ENCODE peak calls at places on chromosomes 5 and 9, in eight cellular contexts. One of them, this sample, is unnamed.
A peak's percentile ranks its signal among the peaks of the same experiment; 100 is the strongest.

GRCh38 chr5:34762321-34762871 is 76.6 kb upstream of the TTC23L start:
- DNase-seq in neuronal stem cell: no peak
- DNase-seq in PC-9: no peak
- DNase-seq in H1: no peak
- DNase-seq in mesenchymal stem cell: peak; percentile 87
- DNase-seq in IMR-90: peak; percentile 97
- DNase-seq in neural progenitor cell: no peak
- DNase-seq in keratinocyte: no peak
- DNase-seq in this sample: peak; percentile 92

GRCh38 chr9:5025416-5025815 is 40.3 kb downstream of the JAK2 start:
- DNase-seq in mesenchymal stem cell: no peak
- DNase-seq in IMR-90: peak; percentile 2
- DNase-seq in neural progenitor cell: no peak
- DNase-seq in PC-9: no peak
- DNase-seq in H1: no peak
- DNase-seq in keratinocyte: no peak
- DNase-seq in neuronal stem cell: no peak
- DNase-seq in this sample: no peak

GRCh38 chr5:9544502-9545300 is 1.2 kb downstream of the SEMA5A start:
- DNase-seq in neuronal stem cell: peak; percentile 84
- DNase-seq in neural progenitor cell: peak; percentile 93
- DNase-seq in keratinocyte: no peak
- DNase-seq in mesenchymal stem cell: peak; percentile 86
- DNase-seq in IMR-90: peak; percentile 80
- DNase-seq in H1: no peak
- DNase-seq in PC-9: peak; percentile 75
- DNase-seq in this sample: peak; percentile 56

GRCh38 chr9:126327016-126327749 is 554 bp downstream of the MVB12B start:
- DNase-seq in keratinocyte: no peak
- DNase-seq in PC-9: no peak
- DNase-seq in IMR-90: no peak
- DNase-seq in neural progenitor cell: peak; percentile 34
- DNase-seq in mesenchymal stem cell: no peak
- DNase-seq in neuronal stem cell: no peak
- DNase-seq in H1: no peak
- DNase-seq in this sample: no peak

GRCh38 chr5:15737882-15738677 is 238.1 kb downstream of the FBXL7 start:
- DNase-seq in neural progenitor cell: no peak
- DNase-seq in neuronal stem cell: no peak
- DNase-seq in IMR-90: peak; percentile 17
- DNase-seq in mesenchymal stem cell: no peak
- DNase-seq in H1: no peak
- DNase-seq in PC-9: no peak
- DNase-seq in keratinocyte: no peak
- DNase-seq in this sample: no peak

GRCh38 chr5:4879693-4880303 is 260.3 kb upstream of the ADAMTS16 start:
- DNase-seq in IMR-90: peak; percentile 47
- DNase-seq in PC-9: peak; percentile 62
- DNase-seq in neuronal stem cell: peak; percentile 77
- DNase-seq in mesenchymal stem cell: peak; percentile 28
- DNase-seq in neural progenitor cell: peak; percentile 77
- DNase-seq in keratinocyte: no peak
- DNase-seq in H1: peak; percentile 61
- DNase-seq in this sample: peak; percentile 48

GRCh38 chr5:133358271-133358670 is 254.1 kb downstream of the FSTL4 start:
- DNase-seq in H1: no peak
- DNase-seq in mesenchymal stem cell: no peak
- DNase-seq in IMR-90: no peak
- DNase-seq in neural progenitor cell: no peak
- DNase-seq in neuronal stem cell: no peak
- DNase-seq in keratinocyte: no peak
- DNase-seq in PC-9: no peak
- DNase-seq in this sample: no peak

GRCh38 chr5:172114875-172115422 is 73.1 kb downstream of the STK10 start:
- DNase-seq in keratinocyte: no peak
- DNase-seq in PC-9: no peak
- DNase-seq in neuronal stem cell: no peak
- DNase-seq in mesenchymal stem cell: no peak
- DNase-seq in neural progenitor cell: no peak
- DNase-seq in H1: no peak
- DNase-seq in IMR-90: no peak
- DNase-seq in this sample: no peak

GRCh38 chr5:147400076-147400809 is 109.6 kb downstream of the DPYSL3 start:
- DNase-seq in PC-9: no peak
- DNase-seq in keratinocyte: no peak
- DNase-seq in H1: no peak
- DNase-seq in neuronal stem cell: no peak
- DNase-seq in IMR-90: no peak
- DNase-seq in mesenchymal stem cell: peak; percentile 20
- DNase-seq in neural progenitor cell: no peak
- DNase-seq in this sample: no peak

GRCh38 chr9:130857864-130858730 is 23.0 kb downstream of the ABL1 start:
- DNase-seq in neuronal stem cell: no peak
- DNase-seq in IMR-90: peak; percentile 97
- DNase-seq in PC-9: no peak
- DNase-seq in neural progenitor cell: no peak
- DNase-seq in H1: no peak
- DNase-seq in keratinocyte: no peak
- DNase-seq in mesenchymal stem cell: peak; percentile 90
- DNase-seq in this sample: peak; percentile 98

GRCh38 chr5:59758566-59758965 is 135.0 kb downstream of the PDE4D start:
- DNase-seq in mesenchymal stem cell: no peak
- DNase-seq in H1: no peak
- DNase-seq in neuronal stem cell: no peak
- DNase-seq in neural progenitor cell: no peak
- DNase-seq in keratinocyte: no peak
- DNase-seq in PC-9: no peak
- DNase-seq in IMR-90: no peak
- DNase-seq in this sample: no peak

GRCh38 chr5:401216-402034 is 41.6 kb upstream of the EXOC3 start:
- DNase-seq in mesenchymal stem cell: no peak
- DNase-seq in IMR-90: no peak
- DNase-seq in H1: no peak
- DNase-seq in neuronal stem cell: no peak
- DNase-seq in neural progenitor cell: no peak
- DNase-seq in keratinocyte: no peak
- DNase-seq in PC-9: no peak
- DNase-seq in this sample: no peak

GRCh38 chr5:124628721-124629596 is 117.5 kb downstream of the ZNF608 start:
- DNase-seq in neuronal stem cell: no peak
- DNase-seq in IMR-90: peak; percentile 99
- DNase-seq in neural progenitor cell: no peak
- DNase-seq in keratinocyte: no peak
- DNase-seq in H1: peak; percentile 39
- DNase-seq in PC-9: peak; percentile 86
- DNase-seq in mesenchymal stem cell: peak; percentile 99
- DNase-seq in this sample: peak; percentile 98

DNA sequence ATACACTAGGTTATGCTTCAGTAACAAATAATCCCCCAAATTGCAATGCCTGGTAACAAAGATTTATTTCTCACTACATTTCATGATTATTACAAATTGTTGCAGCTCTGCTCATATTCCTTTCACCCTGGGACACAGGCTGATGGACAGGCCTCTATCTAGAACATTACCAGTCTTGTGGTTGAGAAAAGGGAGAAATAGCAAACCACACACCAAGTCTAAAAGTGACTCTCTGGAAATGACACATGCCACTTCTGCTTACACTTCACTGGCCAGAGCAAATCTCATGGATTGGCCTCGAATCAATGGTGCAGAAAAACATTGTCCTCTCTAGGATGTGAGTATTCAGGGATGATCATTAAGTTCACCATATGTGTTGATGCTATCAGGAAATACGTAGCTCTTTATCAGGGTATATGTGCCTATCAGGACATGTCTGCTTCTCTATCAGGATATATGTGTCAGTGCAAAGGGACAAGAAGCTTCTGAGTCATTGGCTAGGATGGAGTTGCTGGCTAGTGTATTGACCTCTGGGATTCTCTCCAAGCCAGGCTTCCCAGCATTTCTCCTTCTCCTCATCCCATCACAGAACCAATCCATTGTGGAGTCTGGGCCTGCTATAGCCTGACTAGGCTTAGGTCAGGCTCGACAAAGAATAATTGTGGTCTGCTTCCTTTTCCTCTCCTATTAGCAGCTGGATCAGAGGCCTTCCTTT is 91.1 kb upstream of the CEP78 start:
- DNase-seq in IMR-90: no peak
- DNase-seq in mesenchymal stem cell: no peak
- DNase-seq in neural progenitor cell: no peak
- DNase-seq in neuronal stem cell: no peak
- DNase-seq in H1: no peak
- DNase-seq in keratinocyte: no peak
- DNase-seq in PC-9: no peak
- DNase-seq in this sample: peak; percentile 48
- H3K4me2 ChIP-seq in IMR-90: no peak overlapping the region
- H3K4me2 ChIP-seq in mesenchymal stem cell: no peak overlapping the region
- H3K4me2 ChIP-seq in neural progenitor cell: no peak overlapping the region
- H3K4me2 ChIP-seq in neuronal stem cell: no peak overlapping the region
- H3K4me2 ChIP-seq in H1: no peak overlapping the region
- H3K4me2 ChIP-seq in keratinocyte: no peak overlapping the region
- H3K4me2 ChIP-seq in PC-9: no peak overlapping the region
- H3K4me2 ChIP-seq in this sample: no peak overlapping the region

GRCh38 chr5:142610176-142611001 is 75.5 kb downstream of the FGF1 start:
- DNase-seq in keratinocyte: no peak
- DNase-seq in neuronal stem cell: no peak
- DNase-seq in neural progenitor cell: no peak
- DNase-seq in IMR-90: no peak
- DNase-seq in PC-9: no peak
- DNase-seq in H1: no peak
- DNase-seq in mesenchymal stem cell: no peak
- DNase-seq in this sample: no peak

GRCh38 chr5:142612388-142612787 is 73.5 kb downstream of the FGF1 start:
- DNase-seq in neuronal stem cell: no peak
- DNase-seq in keratinocyte: no peak
- DNase-seq in PC-9: no peak
- DNase-seq in neural progenitor cell: no peak
- DNase-seq in H1: no peak
- DNase-seq in IMR-90: no peak
- DNase-seq in mesenchymal stem cell: no peak
- DNase-seq in this sample: no peak

GRCh38 chr5:142611154-142611553 is 74.7 kb downstream of the FGF1 start:
- DNase-seq in keratinocyte: no peak
- DNase-seq in neuronal stem cell: peak; percentile 42
- DNase-seq in PC-9: peak; percentile 49
- DNase-seq in H1: peak; percentile 49
- DNase-seq in IMR-90: peak; percentile 74
- DNase-seq in neural progenitor cell: peak; percentile 69
- DNase-seq in mesenchymal stem cell: peak; percentile 62
- DNase-seq in this sample: peak; percentile 35

GRCh38 chr5:142614054-142614453 is 71.8 kb downstream of the FGF1 start:
- DNase-seq in mesenchymal stem cell: no peak
- DNase-seq in neuronal stem cell: no peak
- DNase-seq in H1: no peak
- DNase-seq in neural progenitor cell: no peak
- DNase-seq in keratinocyte: no peak
- DNase-seq in PC-9: no peak
- DNase-seq in IMR-90: no peak
- DNase-seq in this sample: no peak

DNA sequence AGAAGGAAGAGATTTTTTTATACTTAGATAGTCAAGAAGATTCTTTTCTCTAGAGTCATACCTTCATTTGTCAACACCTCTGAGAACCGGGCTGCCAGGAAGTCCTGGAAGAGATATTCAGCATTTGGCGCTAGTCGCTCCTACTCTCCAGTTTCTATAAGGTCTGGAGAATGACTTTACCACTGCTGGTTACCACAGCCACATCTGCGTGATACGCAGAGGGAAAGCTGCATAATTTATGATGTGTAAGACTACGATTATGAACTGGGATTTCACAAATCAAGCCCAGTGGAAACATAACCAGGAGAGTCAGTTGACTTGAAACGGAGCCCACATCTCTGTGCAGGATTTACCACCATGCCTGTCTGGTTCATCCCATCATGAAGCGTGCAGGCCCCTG is 72.7 kb downstream of the FGF1 start:
- DNase-seq in keratinocyte: no peak
- DNase-seq in PC-9: peak; percentile 57
- DNase-seq in H1: no peak
- DNase-seq in mesenchymal stem cell: no peak
- DNase-seq in neuronal stem cell: no peak
- DNase-seq in neural progenitor cell: no peak
- DNase-seq in IMR-90: peak; percentile 95
- DNase-seq in this sample: peak; percentile 61
- H3K4me2 ChIP-seq in keratinocyte: no peak overlapping the region
- H3K4me2 ChIP-seq in PC-9: no peak overlapping the region
- H3K4me2 ChIP-seq in H1: no peak overlapping the region
- H3K4me2 ChIP-seq in mesenchymal stem cell: no peak overlapping the region
- H3K4me2 ChIP-seq in neuronal stem cell: no peak overlapping the region
- H3K4me2 ChIP-seq in neural progenitor cell: no peak overlapping the region
- H3K4me2 ChIP-seq in IMR-90: peak overlapping the region; percentile 45
- H3K4me2 ChIP-seq in this sample: no peak overlapping the region

DNA sequence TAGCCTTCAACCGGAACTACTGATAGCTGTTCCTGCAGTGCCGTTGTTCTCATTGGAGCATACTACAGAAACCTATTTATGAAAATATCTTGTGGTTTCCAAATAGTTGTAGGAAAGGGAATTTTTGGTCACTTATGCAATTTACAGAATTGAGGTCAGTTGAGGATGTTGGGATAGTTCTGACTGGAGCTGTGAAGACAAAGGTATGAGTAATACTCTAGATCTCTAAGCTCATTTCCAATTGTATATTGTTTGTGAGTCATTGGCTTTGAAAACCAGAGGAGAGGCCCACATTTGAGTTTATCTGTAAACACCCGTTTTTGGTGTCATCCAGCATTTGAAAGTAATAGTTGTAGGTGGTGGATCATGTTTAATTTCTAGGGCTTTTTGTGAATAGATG is 561.3 kb upstream of the WWC1 start:
- DNase-seq in PC-9: peak; percentile 71
- DNase-seq in H1: no peak
- DNase-seq in IMR-90: peak; percentile 96
- DNase-seq in keratinocyte: peak; percentile 63
- DNase-seq in neuronal stem cell: no peak
- DNase-seq in neural progenitor cell: no peak
- DNase-seq in mesenchymal stem cell: peak; percentile 88
- DNase-seq in this sample: peak; percentile 100
- H3K4me2 ChIP-seq in PC-9: no peak overlapping the region
- H3K4me2 ChIP-seq in H1: no peak overlapping the region
- H3K4me2 ChIP-seq in IMR-90: peak overlapping the region; percentile 26
- H3K4me2 ChIP-seq in keratinocyte: peak overlapping the region; percentile 41
- H3K4me2 ChIP-seq in neuronal stem cell: no peak overlapping the region
- H3K4me2 ChIP-seq in neural progenitor cell: no peak overlapping the region
- H3K4me2 ChIP-seq in mesenchymal stem cell: no peak overlapping the region
- H3K4me2 ChIP-seq in this sample: peak overlapping the region; percentile 48

DNA sequence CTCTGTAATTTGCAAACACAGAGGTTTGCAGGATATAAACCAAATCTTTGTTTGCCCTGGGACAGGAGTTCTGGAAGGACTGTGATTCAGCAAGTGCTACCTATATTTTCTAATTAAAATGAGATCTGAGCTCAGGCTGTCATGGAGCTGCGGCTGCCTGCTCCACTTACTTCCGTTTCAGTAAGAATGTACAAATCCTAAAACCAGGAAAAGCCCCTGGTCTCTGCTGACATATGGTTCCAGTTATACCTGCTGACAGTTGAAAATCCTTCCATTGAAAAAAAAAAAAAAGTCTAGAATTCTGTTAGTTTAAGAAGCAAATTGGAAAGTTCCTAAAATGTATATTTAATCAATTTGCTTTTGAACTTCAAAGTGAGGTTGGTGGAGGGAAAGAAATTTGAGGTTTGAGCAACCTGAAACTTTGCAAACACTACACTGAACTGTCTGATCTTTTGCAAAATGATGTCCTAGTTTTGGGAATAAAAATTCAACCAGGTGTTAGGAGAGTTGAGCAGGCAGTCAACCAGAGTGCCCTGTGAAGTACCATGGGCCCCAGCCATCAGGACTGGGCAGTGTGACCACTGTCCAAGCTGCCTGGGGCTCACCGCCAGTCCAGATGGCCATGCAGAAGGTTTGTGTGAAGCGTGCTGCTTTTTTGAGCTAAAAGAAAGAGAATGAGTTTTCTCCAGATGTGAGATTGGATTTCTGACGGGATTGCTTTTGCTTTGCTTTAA is 50.6 kb downstream of the SHB start:
- DNase-seq in PC-9: no peak
- DNase-seq in keratinocyte: no peak
- DNase-seq in neuronal stem cell: no peak
- DNase-seq in neural progenitor cell: no peak
- DNase-seq in mesenchymal stem cell: no peak
- DNase-seq in IMR-90: no peak
- DNase-seq in H1: no peak
- DNase-seq in this sample: no peak
- H3K4me2 ChIP-seq in PC-9: peak overlapping the region; percentile 72
- H3K4me2 ChIP-seq in keratinocyte: no peak overlapping the region
- H3K4me2 ChIP-seq in neuronal stem cell: no peak overlapping the region
- H3K4me2 ChIP-seq in neural progenitor cell: peak overlapping the region; percentile 63
- H3K4me2 ChIP-seq in mesenchymal stem cell: no peak overlapping the region
- H3K4me2 ChIP-seq in IMR-90: peak overlapping the region; percentile 58
- H3K4me2 ChIP-seq in H1: peak overlapping the region; percentile 59
- H3K4me2 ChIP-seq in this sample: peak overlapping the region; percentile 71

This sample was measured in astrocyte.